ENCODE peak calls at places on chromosomes 6 and 20, in four cellular contexts. U, Z, I and K are unnamed samples.

GRCh38 chr20:1786061-1786460 is 109.1 kb upstream of the SIRPA start:
- DNase-seq in U (no peak), Z (no peak), I (no peak), K (no peak)

GRCh38 chr6:85459224-85459901 is 9.5 kb downstream of the NT5E start:
- DNase-seq in U (no peak), Z (peak), I (no peak), K (no peak)

GRCh38 chr20:22684072-22684762 is 99.8 kb upstream of the FOXA2 start:
- DNase-seq in U (no peak), Z (peak), I (peak), K (no peak)

GRCh38 chr6:79378957-79379356 is 144.5 kb upstream of the HMGN3 start:
- DNase-seq in U (no peak), Z (no peak), I (no peak), K (no peak)

GRCh38 chr6:170265655-170266054 is 25.2 kb downstream of the DLL1 start:
- DNase-seq in U (no peak), Z (no peak), I (no peak), K (no peak)

GRCh38 chr20:52127309-52127708 is 64.3 kb downstream of the ZFP64 start:
- DNase-seq in U (no peak), Z (no peak), I (no peak), K (no peak)

GRCh38 chr20:3785240-3786125 is 1.1 kb downstream of the CENPB start:
- DNase-seq in U (no peak), Z (no peak), I (no peak), K (no peak)

GRCh38 chr6:156685823-156686428 is 91.3 kb upstream of the ARID1B start:
- DNase-seq in U (no peak), Z (no peak), I (no peak), K (no peak)

GRCh38 chr6:32689531-32690505 is 23.4 kb upstream of the HLA-DQB1 start:
- DNase-seq in U (no peak), Z (no peak), I (peak), K (no peak)

GRCh38 chr6:166605752-166606151 is 19.3 kb upstream of the RAMACL start:
- DNase-seq in U (no peak), Z (no peak), I (no peak), K (no peak)

GRCh38 chr20:57652865-57653545 is 32.8 kb upstream of the ZBP1 start:
- DNase-seq in U (no peak), Z (no peak), I (no peak), K (no peak)

GRCh38 chr6:35747877-35748276 is 11.0 kb downstream of the ARMC12 start:
- DNase-seq in U (no peak), Z (no peak), I (no peak), K (no peak)

GRCh38 chr20:32980131-32980941 is 23.9 kb downstream of the SUN5 start:
- DNase-seq in U (no peak), Z (no peak), I (no peak), K (no peak)

GRCh38 chr20:22232923-22233322 is 351.4 kb downstream of the FOXA2 start:
- DNase-seq in U (no peak), Z (no peak), I (no peak), K (no peak)

GRCh38 chr6:12401200-12401599 is 111.0 kb downstream of the EDN1 start:
- DNase-seq in U (no peak), Z (no peak), I (no peak), K (no peak)

GRCh38 chr6:65771946-65772345 is 64.9 kb upstream of the EYS start:
- DNase-seq in U (no peak), Z (no peak), I (no peak), K (no peak)

GRCh38 chr6:65780691-65781090 is 73.7 kb upstream of the EYS start:
- DNase-seq in U (no peak), Z (no peak), I (no peak), K (no peak)

DNA sequence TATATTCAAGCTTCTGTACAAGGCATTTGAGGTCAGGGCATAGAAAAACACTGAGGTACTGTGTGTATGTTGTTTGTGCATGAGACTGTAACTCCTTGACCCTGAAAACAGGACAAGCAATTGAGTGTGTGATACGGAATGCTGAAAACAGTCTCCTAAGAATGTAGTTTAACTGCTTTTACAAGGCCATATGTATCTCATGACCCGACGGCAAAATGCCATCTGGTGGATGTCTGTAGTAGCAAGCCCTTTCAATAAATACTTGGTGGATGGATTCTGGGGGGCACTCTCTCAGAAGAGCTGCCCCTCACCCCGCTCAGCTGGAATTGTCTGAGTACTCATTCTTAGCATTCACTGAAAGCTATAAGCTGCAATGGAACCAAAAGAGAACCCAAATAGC is 69.3 kb upstream of the EYS start:
- DNase-seq in U (no peak), Z (no peak), I (no peak), K (no peak)
- TF ChIP-seq CTCF in U (no peak), Z (no peak), I (no peak), K (no peak)

DNA sequence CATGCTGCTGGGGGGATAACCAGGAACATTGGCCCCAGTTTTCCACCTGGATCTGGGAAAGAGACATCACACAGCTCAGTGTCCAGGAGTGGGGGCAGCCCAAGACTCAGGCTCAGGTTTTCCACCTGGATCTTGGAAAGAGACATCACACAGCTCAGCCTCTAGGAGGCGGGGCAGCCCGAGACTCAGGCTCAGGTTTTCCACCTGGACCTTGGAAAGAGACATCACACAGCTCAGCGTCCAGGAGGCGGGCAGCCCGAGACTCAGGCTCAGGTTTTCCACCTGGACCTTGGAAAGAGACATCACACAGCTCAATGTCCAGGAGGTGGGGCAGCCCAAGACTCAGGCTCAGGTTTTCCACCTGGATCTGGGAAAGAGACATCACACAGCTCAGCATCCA is 361.6 kb downstream of the THBS2 start:
- DNase-seq in U (no peak), Z (no peak), I (no peak), K (no peak)
- TF ChIP-seq CTCF in U (no peak), Z (no peak), I (no peak), K (no peak)

DNA sequence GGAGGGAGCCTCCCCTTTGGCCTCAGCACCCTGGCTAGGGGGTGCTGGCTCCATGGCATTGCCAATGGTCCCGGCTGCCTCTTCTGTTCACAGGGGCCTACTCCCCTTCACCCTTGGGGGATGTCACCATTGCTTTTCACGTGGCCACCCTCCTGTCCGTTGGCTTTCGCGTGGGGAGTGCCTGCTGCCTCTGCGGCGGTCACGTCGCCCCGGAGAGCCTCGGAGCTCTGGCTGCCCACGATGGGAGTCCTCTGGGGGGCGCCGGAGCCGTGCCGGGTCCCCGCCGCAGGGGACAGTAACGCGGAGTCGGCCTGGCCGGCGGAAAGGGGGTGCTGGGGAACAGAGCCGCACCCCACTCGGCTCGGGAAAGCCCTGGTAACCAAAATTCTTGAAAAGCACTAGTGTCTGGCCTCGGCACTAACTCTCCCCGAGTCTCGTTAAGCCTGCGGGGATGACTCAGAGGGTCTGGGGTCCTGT is 661 bp upstream of the HEBP2 start:
- DNase-seq in U (peak), Z (no peak), I (peak), K (peak)
- TF ChIP-seq CTCF in U (no peak), Z (peak), I (peak), K (no peak)

DNA sequence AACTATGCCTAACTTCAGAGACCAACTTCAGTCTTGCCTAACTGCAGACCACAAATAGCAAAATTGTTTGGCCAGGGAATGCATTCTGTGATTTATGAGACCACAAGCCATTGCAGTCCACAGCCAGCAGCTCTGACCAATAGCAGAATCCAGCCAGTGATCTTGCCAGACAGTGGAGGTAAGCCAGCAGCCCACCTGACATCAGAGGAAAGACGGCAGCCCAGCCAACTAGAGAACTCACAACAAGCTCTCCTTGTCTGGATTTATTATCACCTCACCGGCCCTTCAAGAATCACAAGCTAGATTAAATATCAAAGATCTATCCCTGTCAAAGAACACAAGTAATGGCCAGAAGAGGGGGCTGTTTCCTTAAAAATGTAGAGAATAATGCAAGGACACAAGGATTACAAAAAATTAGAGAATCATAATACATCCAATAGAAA is 66.5 kb upstream of the SLC35F1 start:
- DNase-seq in U (no peak), Z (no peak), I (peak), K (no peak)
- TF ChIP-seq CTCF in U (no peak), Z (no peak), I (peak), K (no peak)

DNA sequence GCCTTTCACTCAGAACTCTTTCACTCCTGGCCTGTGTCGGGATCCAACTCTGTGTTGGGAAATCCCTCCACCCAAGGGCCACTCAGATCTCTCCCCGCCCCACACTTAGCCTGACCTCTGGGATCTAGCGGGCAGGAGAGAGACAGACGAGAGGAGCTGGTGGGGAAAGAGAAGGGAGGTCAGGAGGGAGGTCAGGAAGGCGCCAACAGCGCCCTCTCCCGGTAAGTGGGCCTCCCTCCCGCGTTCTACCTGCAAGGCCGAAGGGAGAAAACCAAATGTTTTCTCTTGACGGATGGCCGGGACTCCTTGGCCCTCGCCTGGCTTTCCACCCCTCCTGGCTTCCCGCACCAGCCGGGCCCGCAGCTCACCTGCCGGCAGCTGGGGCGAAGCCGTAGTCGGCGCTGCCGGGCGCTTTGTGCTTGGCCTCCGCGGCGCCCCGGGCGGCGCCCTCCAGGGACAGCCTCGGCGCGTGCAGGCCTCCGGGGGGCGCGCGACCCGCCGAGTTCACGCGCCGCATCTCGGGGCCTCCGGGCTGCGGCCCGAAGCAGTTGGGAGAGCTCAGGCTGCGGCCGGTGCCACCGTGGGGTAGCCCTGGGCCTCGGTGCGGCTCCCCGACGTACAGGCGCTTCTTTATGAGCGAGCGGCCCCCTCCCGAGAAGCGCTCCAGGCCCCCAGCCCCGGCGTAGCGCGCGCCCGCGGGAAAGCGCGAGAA is 38.2 kb downstream of the C6orf132 start:
- DNase-seq in U (peak), Z (no peak), I (peak), K (peak)
- TF ChIP-seq CTCF in U (peak), Z (peak), I (peak), K (no peak)

GRCh38 chr6:90286884-90287488 is 9.7 kb downstream of the BACH2 start:
- DNase-seq in U (peak), Z (no peak), I (no peak), K (no peak)
- TF ChIP-seq CTCF in U (peak), Z (peak), I (peak), K (peak)

DNA sequence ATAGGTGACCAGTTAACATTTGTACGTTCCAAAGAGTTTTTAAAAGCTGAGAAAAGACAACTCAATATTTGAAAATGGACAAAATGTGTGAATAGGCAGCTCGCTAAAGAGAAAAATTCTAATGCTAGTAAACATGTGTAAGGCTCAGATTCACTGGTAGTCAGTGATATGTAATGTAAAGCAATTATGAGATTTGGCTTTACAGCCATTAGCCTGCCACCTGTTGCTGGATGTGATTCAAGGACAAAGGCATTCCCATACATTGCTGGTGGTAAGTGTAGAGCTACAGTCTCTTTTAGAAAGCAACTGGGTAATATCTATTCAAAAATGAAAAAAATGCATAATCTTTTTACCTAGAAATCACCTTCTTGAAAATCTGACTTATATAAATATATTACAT is 114.3 kb downstream of the COL19A1 start:
- DNase-seq in U (no peak), Z (no peak), I (no peak), K (no peak)
- TF ChIP-seq CTCF in U (no peak), Z (no peak), I (no peak), K (no peak)

GRCh38 chr6:43796910-43797890 is 27.2 kb downstream of the VEGFA start:
- DNase-seq in U (no peak), Z (no peak), I (no peak), K (no peak)
- TF ChIP-seq CTCF in U (no peak), Z (no peak), I (no peak), K (no peak)

DNA sequence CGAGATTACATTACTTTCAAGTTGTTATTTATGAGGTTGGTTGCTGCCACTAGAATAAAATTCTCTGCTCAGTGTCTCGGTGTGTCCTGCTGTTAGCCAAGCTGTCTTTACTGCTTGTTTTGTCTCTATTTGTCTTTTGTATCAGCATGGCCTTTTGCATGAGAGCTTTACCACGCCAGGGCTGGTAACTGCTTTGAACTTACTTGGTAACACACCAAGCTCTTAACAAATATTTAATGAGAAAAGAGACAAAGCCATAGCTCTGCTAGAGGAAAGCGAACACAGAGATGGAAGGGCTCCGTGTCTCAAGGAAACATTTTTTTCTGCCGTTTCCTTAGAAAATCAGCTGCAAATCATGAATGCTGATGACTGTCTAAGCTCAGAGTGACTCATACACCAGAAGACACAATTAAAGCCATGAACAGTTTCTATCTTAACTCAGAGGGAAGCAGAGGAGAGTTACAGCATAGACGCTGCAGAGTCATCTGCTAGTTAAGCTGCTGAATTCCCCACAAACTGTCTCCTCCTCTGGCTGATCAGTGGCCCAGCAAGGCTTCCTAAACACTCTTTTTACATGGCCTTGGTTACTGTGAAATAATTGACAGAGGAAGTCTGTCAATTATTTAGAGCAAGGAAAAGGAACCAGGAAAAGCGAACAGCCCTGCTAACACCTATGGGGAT is 44.8 kb downstream of the AGPAT4 start:
- DNase-seq in U (no peak), Z (peak), I (peak), K (no peak)
- TF ChIP-seq CTCF in U (no peak), Z (no peak), I (no peak), K (no peak)

GRCh38 chr6:104483225-104483834 is 376.4 kb downstream of the HACE1 start:
- DNase-seq in U (no peak), Z (no peak), I (no peak), K (no peak)
- TF ChIP-seq CTCF in U (no peak), Z (no peak), I (no peak), K (no peak)